ENCODE peak calls at places on chromosomes 3 and 15, in six cellular contexts. One of them, this sample, is unnamed.

GRCh38 chr15:63803106-63803886 is 30.5 kb downstream of the HERC1 start:
- DNase-seq in MM.1S: no peak
- DNase-seq in cardiac muscle cell: no peak
- DNase-seq in WERI-Rb-1: no peak
- DNase-seq in tibial artery: no peak
- DNase-seq in psoas muscle: no peak
- DNase-seq in this sample: no peak

GRCh38 chr15:44719293-44719999 is 8.1 kb downstream of the B2M start:
- DNase-seq in MM.1S: peak
- DNase-seq in cardiac muscle cell: no peak
- DNase-seq in WERI-Rb-1: no peak
- DNase-seq in tibial artery: no peak
- DNase-seq in psoas muscle: no peak
- DNase-seq in this sample: peak

GRCh38 chr3:147298511-147298982 is 107.8 kb downstream of the ZIC4 start:
- DNase-seq in MM.1S: no peak
- DNase-seq in cardiac muscle cell: no peak
- DNase-seq in WERI-Rb-1: no peak
- DNase-seq in tibial artery: no peak
- DNase-seq in psoas muscle: no peak
- DNase-seq in this sample: no peak

GRCh38 chr3:44078863-44079262 is 162.8 kb upstream of the TOPAZ1 start:
- DNase-seq in MM.1S: no peak
- DNase-seq in cardiac muscle cell: no peak
- DNase-seq in WERI-Rb-1: no peak
- DNase-seq in tibial artery: no peak
- DNase-seq in psoas muscle: no peak
- DNase-seq in this sample: no peak

GRCh38 chr3:11480663-11481298 is 162.9 kb downstream of the VGLL4 start:
- DNase-seq in MM.1S: no peak
- DNase-seq in cardiac muscle cell: no peak
- DNase-seq in WERI-Rb-1: no peak
- DNase-seq in tibial artery: no peak
- DNase-seq in psoas muscle: no peak
- DNase-seq in this sample: no peak

GRCh38 chr3:35120026-35120425 is 519.3 kb upstream of the ARPP21 start:
- DNase-seq in MM.1S: no peak
- DNase-seq in cardiac muscle cell: no peak
- DNase-seq in WERI-Rb-1: no peak
- DNase-seq in tibial artery: no peak
- DNase-seq in psoas muscle: no peak
- DNase-seq in this sample: no peak

GRCh38 chr3:111761309-111761795 is 97.7 kb upstream of the PHLDB2 start:
- DNase-seq in MM.1S: no peak
- DNase-seq in cardiac muscle cell: no peak
- DNase-seq in WERI-Rb-1: no peak
- DNase-seq in tibial artery: no peak
- DNase-seq in psoas muscle: no peak
- DNase-seq in this sample: no peak

GRCh38 chr15:90512281-90512680 is 17.4 kb upstream of the CRTC3 start:
- DNase-seq in MM.1S: no peak
- DNase-seq in cardiac muscle cell: no peak
- DNase-seq in WERI-Rb-1: no peak
- DNase-seq in tibial artery: no peak
- DNase-seq in psoas muscle: no peak
- DNase-seq in this sample: no peak

GRCh38 chr3:87397210-87397609 is 120.8 kb upstream of the POU1F1 start:
- DNase-seq in MM.1S: no peak
- DNase-seq in cardiac muscle cell: no peak
- DNase-seq in WERI-Rb-1: no peak
- DNase-seq in tibial artery: no peak
- DNase-seq in psoas muscle: no peak
- DNase-seq in this sample: no peak

GRCh38 chr15:68425428-68426060 is 6.4 kb downstream of the ITGA11 start:
- DNase-seq in MM.1S: no peak
- DNase-seq in cardiac muscle cell: no peak
- DNase-seq in WERI-Rb-1: no peak
- DNase-seq in tibial artery: peak
- DNase-seq in psoas muscle: no peak
- DNase-seq in this sample: no peak

GRCh38 chr3:123584988-123585937 is at the start of gene HACD2:
- DNase-seq in MM.1S: peak
- DNase-seq in cardiac muscle cell: peak
- DNase-seq in WERI-Rb-1: peak
- DNase-seq in tibial artery: peak
- DNase-seq in psoas muscle: peak
- DNase-seq in this sample: peak

GRCh38 chr3:141255864-141256263 is 24.2 kb downstream of the PXYLP1 start:
- DNase-seq in MM.1S: no peak
- DNase-seq in cardiac muscle cell: peak
- DNase-seq in WERI-Rb-1: no peak
- DNase-seq in tibial artery: peak
- DNase-seq in psoas muscle: no peak
- DNase-seq in this sample: no peak

GRCh38 chr3:47908744-47909143 is 105.8 kb downstream of the DHX30 start:
- DNase-seq in MM.1S: no peak
- DNase-seq in cardiac muscle cell: no peak
- DNase-seq in WERI-Rb-1: no peak
- DNase-seq in tibial artery: no peak
- DNase-seq in psoas muscle: no peak
- DNase-seq in this sample: no peak

GRCh38 chr3:74561881-74562280 is 52.6 kb downstream of the CNTN3 start:
- DNase-seq in MM.1S: no peak
- DNase-seq in cardiac muscle cell: no peak
- DNase-seq in WERI-Rb-1: no peak
- DNase-seq in tibial artery: no peak
- DNase-seq in psoas muscle: no peak
- DNase-seq in this sample: no peak

GRCh38 chr3:48142316-48142870 is 45.8 kb downstream of the CDC25A start:
- DNase-seq in MM.1S: peak
- DNase-seq in cardiac muscle cell: no peak
- DNase-seq in WERI-Rb-1: no peak
- DNase-seq in tibial artery: no peak
- DNase-seq in psoas muscle: no peak
- DNase-seq in this sample: no peak

GRCh38 chr3:59690886-59691285 is 641.1 kb upstream of the CFAP20DC start:
- DNase-seq in MM.1S: no peak
- DNase-seq in cardiac muscle cell: no peak
- DNase-seq in WERI-Rb-1: no peak
- DNase-seq in tibial artery: no peak
- DNase-seq in psoas muscle: no peak
- DNase-seq in this sample: no peak

GRCh38 chr3:41836360-41837134 is 125.4 kb downstream of the ULK4 start:
- DNase-seq in MM.1S: no peak
- DNase-seq in cardiac muscle cell: no peak
- DNase-seq in WERI-Rb-1: no peak
- DNase-seq in tibial artery: no peak
- DNase-seq in psoas muscle: no peak
- DNase-seq in this sample: no peak

GRCh38 chr15:87755226-87755625 is 501.3 kb downstream of the NTRK3 start:
- DNase-seq in MM.1S: peak
- DNase-seq in cardiac muscle cell: no peak
- DNase-seq in WERI-Rb-1: no peak
- DNase-seq in tibial artery: no peak
- DNase-seq in psoas muscle: no peak
- DNase-seq in this sample: no peak

GRCh38 chr3:43260412-43260811 is 25.9 kb upstream of the SNRK start:
- DNase-seq in MM.1S: no peak
- DNase-seq in cardiac muscle cell: no peak
- DNase-seq in WERI-Rb-1: no peak
- DNase-seq in tibial artery: no peak
- DNase-seq in psoas muscle: no peak
- DNase-seq in this sample: no peak

GRCh38 chr3:102089904-102090492 is 240.7 kb downstream of the NFKBIZ start:
- DNase-seq in MM.1S: no peak
- DNase-seq in cardiac muscle cell: no peak
- DNase-seq in WERI-Rb-1: no peak
- DNase-seq in tibial artery: no peak
- DNase-seq in psoas muscle: no peak
- DNase-seq in this sample: no peak

GRCh38 chr3:189142527-189142926 is 29.2 kb upstream of the TPRG1 start:
- DNase-seq in MM.1S: no peak
- DNase-seq in cardiac muscle cell: no peak
- DNase-seq in WERI-Rb-1: no peak
- DNase-seq in tibial artery: no peak
- DNase-seq in psoas muscle: no peak
- DNase-seq in this sample: no peak

GRCh38 chr3:176767385-176767784 is 429.9 kb downstream of the TBL1XR1 start:
- DNase-seq in MM.1S: no peak
- DNase-seq in cardiac muscle cell: no peak
- DNase-seq in WERI-Rb-1: no peak
- DNase-seq in tibial artery: peak
- DNase-seq in psoas muscle: no peak
- DNase-seq in this sample: no peak

GRCh38 chr3:57959407-57960173 is 48.6 kb upstream of the FLNB start:
- DNase-seq in MM.1S: no peak
- DNase-seq in cardiac muscle cell: no peak
- DNase-seq in WERI-Rb-1: no peak
- DNase-seq in tibial artery: no peak
- DNase-seq in psoas muscle: no peak
- DNase-seq in this sample: no peak

GRCh38 chr3:39454818-39455217 is 12.7 kb upstream of the MOBP start:
- DNase-seq in MM.1S: no peak
- DNase-seq in cardiac muscle cell: no peak
- DNase-seq in WERI-Rb-1: no peak
- DNase-seq in tibial artery: no peak
- DNase-seq in psoas muscle: no peak
- DNase-seq in this sample: no peak

GRCh38 chr15:63970723-63971426 is 75.4 kb downstream of the DAPK2 start:
- DNase-seq in MM.1S: peak
- DNase-seq in cardiac muscle cell: no peak
- DNase-seq in WERI-Rb-1: no peak
- DNase-seq in tibial artery: no peak
- DNase-seq in psoas muscle: no peak
- DNase-seq in this sample: peak

GRCh38 chr3:10242182-10243065 is 5.8 kb upstream of the TATDN2 start:
- DNase-seq in MM.1S: no peak
- DNase-seq in cardiac muscle cell: no peak
- DNase-seq in WERI-Rb-1: no peak
- DNase-seq in tibial artery: no peak
- DNase-seq in psoas muscle: no peak
- DNase-seq in this sample: no peak

DNA sequence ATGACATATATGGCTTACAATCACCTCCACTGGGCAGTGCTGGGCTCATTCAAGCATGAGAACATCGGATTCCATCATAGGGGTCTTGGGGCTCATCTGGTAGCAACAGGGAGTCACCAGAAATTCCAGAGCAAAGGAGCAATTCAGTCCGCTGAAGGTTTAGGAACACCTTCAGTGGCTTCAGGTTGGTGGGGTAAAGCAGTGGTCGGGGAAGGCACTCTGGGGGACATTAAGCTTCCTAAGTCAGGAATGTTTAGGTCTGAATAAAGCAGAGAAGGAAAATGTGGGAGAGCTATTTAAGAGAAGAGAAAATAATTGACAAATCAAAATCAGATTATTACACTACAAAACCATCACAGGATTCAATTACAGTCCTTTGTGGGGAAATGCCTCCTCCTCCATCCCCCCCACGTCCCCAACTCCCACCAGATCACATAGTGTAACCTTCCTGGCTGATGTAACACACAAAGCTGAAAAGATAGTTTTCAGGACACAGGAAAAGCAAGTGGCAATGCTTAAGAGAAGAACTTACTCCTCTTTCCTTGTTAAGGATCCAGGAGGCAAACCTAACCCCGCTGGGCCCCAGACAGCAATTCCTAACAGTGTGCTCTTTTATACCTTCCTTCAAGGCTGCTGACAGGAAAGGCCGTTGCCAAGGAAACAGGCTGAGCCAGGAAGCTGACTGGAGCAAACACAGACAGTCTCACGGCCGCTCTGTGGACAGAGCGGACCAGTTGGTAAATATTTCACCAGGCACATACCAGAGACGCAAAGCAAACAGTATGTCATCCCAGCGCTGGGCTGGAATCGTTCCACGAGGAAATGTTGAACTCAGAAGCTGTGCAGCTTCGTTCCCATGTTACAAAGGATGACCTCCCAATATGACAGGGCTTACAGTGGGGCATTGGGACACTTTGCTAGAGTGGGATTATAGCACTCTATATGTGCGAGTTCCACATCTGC is 57.5 kb upstream of the LMCD1 start:
- DNase-seq in MM.1S: no peak
- DNase-seq in cardiac muscle cell: peak
- DNase-seq in WERI-Rb-1: peak
- DNase-seq in tibial artery: peak
- DNase-seq in psoas muscle: peak
- DNase-seq in this sample: no peak
- H3K4me3 ChIP-seq in MM.1S: no peak
- H3K4me3 ChIP-seq in cardiac muscle cell: no peak
- H3K4me3 ChIP-seq in WERI-Rb-1: no peak
- H3K4me3 ChIP-seq in tibial artery: peak
- H3K4me3 ChIP-seq in psoas muscle: peak
- H3K4me3 ChIP-seq in this sample: no peak

GRCh38 chr15:101017041-101017754 is 98.0 kb downstream of the LRRK1 start:
- DNase-seq in MM.1S: no peak
- DNase-seq in cardiac muscle cell: peak
- DNase-seq in WERI-Rb-1: peak
- DNase-seq in tibial artery: no peak
- DNase-seq in psoas muscle: no peak
- DNase-seq in this sample: no peak
- TF ChIP-seq CTCF in MM.1S: no peak
- TF ChIP-seq CTCF in cardiac muscle cell: peak
- TF ChIP-seq CTCF in WERI-Rb-1: peak
- TF ChIP-seq CTCF in tibial artery: no peak
- TF ChIP-seq CTCF in psoas muscle: no peak
- TF ChIP-seq CTCF in this sample: peak

GRCh38 chr3:121651684-121652083 is 9.0 kb downstream of the HCLS1 start:
- DNase-seq in MM.1S: no peak
- DNase-seq in cardiac muscle cell: no peak
- DNase-seq in WERI-Rb-1: no peak
- DNase-seq in tibial artery: no peak
- DNase-seq in psoas muscle: no peak
- DNase-seq in this sample: no peak

GRCh38 chr3:121654493-121655385 is 6.0 kb downstream of the HCLS1 start:
- DNase-seq in MM.1S: peak
- DNase-seq in cardiac muscle cell: no peak
- DNase-seq in WERI-Rb-1: no peak
- DNase-seq in tibial artery: no peak
- DNase-seq in psoas muscle: no peak
- DNase-seq in this sample: peak

GRCh38 chr3:121645054-121645453 is 15.6 kb downstream of the HCLS1 start:
- DNase-seq in MM.1S: no peak
- DNase-seq in cardiac muscle cell: no peak
- DNase-seq in WERI-Rb-1: no peak
- DNase-seq in tibial artery: no peak
- DNase-seq in psoas muscle: no peak
- DNase-seq in this sample: no peak

GRCh38 chr3:121648219-121648958 is 12.3 kb downstream of the HCLS1 start:
- DNase-seq in MM.1S: no peak
- DNase-seq in cardiac muscle cell: peak
- DNase-seq in WERI-Rb-1: no peak
- DNase-seq in tibial artery: no peak
- DNase-seq in psoas muscle: no peak
- DNase-seq in this sample: no peak

GRCh38 chr3:121649645-121650044 is 11.1 kb downstream of the HCLS1 start:
- DNase-seq in MM.1S: no peak
- DNase-seq in cardiac muscle cell: no peak
- DNase-seq in WERI-Rb-1: no peak
- DNase-seq in tibial artery: no peak
- DNase-seq in psoas muscle: no peak
- DNase-seq in this sample: no peak
- H3K4me3 ChIP-seq in MM.1S: no peak
- H3K4me3 ChIP-seq in cardiac muscle cell: no peak
- H3K4me3 ChIP-seq in WERI-Rb-1: no peak
- H3K4me3 ChIP-seq in tibial artery: no peak
- H3K4me3 ChIP-seq in psoas muscle: no peak
- H3K4me3 ChIP-seq in this sample: no peak

GRCh38 chr3:56373386-56373785 is 94.9 kb downstream of the ERC2 start:
- DNase-seq in MM.1S: no peak
- DNase-seq in cardiac muscle cell: no peak
- DNase-seq in WERI-Rb-1: no peak
- DNase-seq in tibial artery: no peak
- DNase-seq in psoas muscle: no peak
- DNase-seq in this sample: no peak
- TF ChIP-seq CTCF in MM.1S: no peak
- TF ChIP-seq CTCF in cardiac muscle cell: no peak
- TF ChIP-seq CTCF in WERI-Rb-1: no peak
- TF ChIP-seq CTCF in tibial artery: no peak
- TF ChIP-seq CTCF in psoas muscle: no peak
- TF ChIP-seq CTCF in this sample: no peak